ENCODE peak calls at places on chromosomes 5 and 9, in seven cellular contexts. Z, E, Y, X, F, G and W are unnamed samples.

GRCh38 chr5:35129921-35130485 is 82.3 kb upstream of the AGXT2 start:
- DNase-seq in G (no peak), F (no peak), Z (no peak), Y (no peak), E (peak), X (peak), W (no peak)

GRCh38 chr9:136564379-136564988 is 18.6 kb upstream of the NOTCH1 start:
- DNase-seq in F (peak), E (no peak), X (peak), Y (peak), Z (no peak), G (no peak), W (peak)

GRCh38 chr9:7979591-7979990 is 180.0 kb upstream of the DMAC1 start:
- DNase-seq in E (no peak), Y (no peak), X (no peak), G (no peak), Z (no peak), F (no peak), W (no peak)

GRCh38 chr9:94269264-94269663 is 10.2 kb downstream of the ZNF169 start:
- DNase-seq in E (no peak), X (no peak), Y (no peak), Z (peak), F (no peak), G (no peak), W (no peak)

GRCh38 chr9:36118706-36119105 is 17.8 kb upstream of the GLIPR2 start:
- DNase-seq in X (peak), Y (no peak), E (no peak), Z (peak), G (no peak), F (no peak), W (no peak)

GRCh38 chr5:40681351-40682311 is 1.9 kb downstream of the PTGER4 start:
- DNase-seq in Z (no peak), Y (peak), F (peak), X (no peak), G (peak), E (peak), W (no peak)

GRCh38 chr9:86807577-86807976 is 139.7 kb downstream of the GAS1 start:
- DNase-seq in Y (no peak), E (no peak), X (peak), F (no peak), Z (no peak), G (no peak), W (no peak)

GRCh38 chr9:131804826-131805225 is 65.0 kb upstream of the RAPGEF1 start:
- DNase-seq in E (no peak), X (no peak), F (no peak), G (no peak), Y (no peak), Z (peak), W (no peak)

GRCh38 chr5:176609724-176610429 is at the start of gene GPRIN1:
- DNase-seq in Y (peak), G (peak), E (peak), F (no peak), Z (peak), X (no peak), W (no peak)

GRCh38 chr9:79257215-79257614 is 314.6 kb upstream of the TLE4 start:
- DNase-seq in E (no peak), X (no peak), G (no peak), Z (no peak), Y (no peak), F (no peak), W (no peak)

GRCh38 chr9:86854898-86855523 is 92.3 kb downstream of the GAS1 start:
- DNase-seq in Z (no peak), F (peak), X (peak), Y (no peak), G (no peak), E (no peak), W (peak)

GRCh38 chr5:119362714-119363113 is 6.9 kb downstream of the TNFAIP8 start:
- DNase-seq in X (no peak), Z (no peak), Y (no peak), E (no peak), G (no peak), F (no peak), W (no peak)

GRCh38 chr5:172919525-172920446 is 39.4 kb upstream of the RPL26L1 start:
- DNase-seq in X (peak), E (no peak), Z (no peak), G (no peak), F (no peak), Y (peak), W (no peak)

GRCh38 chr9:134366223-134367031 is 40.2 kb downstream of the RXRA start:
- DNase-seq in Z (peak), X (peak), G (peak), Y (peak), E (no peak), F (peak), W (peak)

GRCh38 chr5:133928690-133929393 is 39.6 kb downstream of the C5orf15 start:
- DNase-seq in E (no peak), Y (no peak), F (no peak), Z (no peak), G (no peak), X (no peak), W (no peak)

GRCh38 chr5:10424124-10424731 is 17.5 kb upstream of the ROPN1L start:
- DNase-seq in E (no peak), Z (peak), X (peak), Y (no peak), G (no peak), F (peak), W (peak)

GRCh38 chr5:10668697-10669096 is 92.3 kb downstream of the DAP start:
- DNase-seq in Y (no peak), E (no peak), G (no peak), Z (no peak), X (no peak), F (no peak), W (peak)

GRCh38 chr9:111992523-111992922 is 95.9 kb downstream of the UGCG start:
- DNase-seq in F (no peak), X (peak), Y (no peak), E (no peak), Z (no peak), G (no peak), W (peak)

GRCh38 chr5:10736354-10736753 is 24.7 kb downstream of the DAP start:
- DNase-seq in E (no peak), X (no peak), Z (no peak), F (no peak), G (no peak), Y (no peak), W (no peak)

GRCh38 chr5:76326559-76327351 is 76.3 kb upstream of the IQGAP2 start:
- DNase-seq in X (no peak), G (no peak), Y (no peak), F (no peak), Z (no peak), E (no peak), W (no peak)

GRCh38 chr9:5786370-5787127 is 46.4 kb downstream of the ERMP1 start:
- DNase-seq in G (no peak), Z (no peak), Y (no peak), E (no peak), F (peak), X (no peak), W (no peak)

GRCh38 chr9:2216591-2216990 is 201.4 kb downstream of the SMARCA2 start:
- DNase-seq in Y (no peak), E (no peak), F (no peak), Z (no peak), X (peak), G (no peak), W (peak)

GRCh38 chr5:174315471-174315870 is 270.0 kb downstream of the NSG2 start:
- DNase-seq in E (no peak), Y (no peak), G (peak), Z (no peak), X (no peak), F (no peak), W (no peak)

GRCh38 chr5:169064093-169064492 is 236.8 kb downstream of the SLIT3 start:
- DNase-seq in Y (no peak), Z (no peak), X (no peak), E (no peak), G (no peak), F (no peak), W (no peak)

GRCh38 chr9:91144782-91145181 is 216.9 kb downstream of the AUH start:
- DNase-seq in Z (no peak), Y (no peak), X (peak), E (no peak), F (no peak), G (no peak), W (peak)